ENCODE peak calls at places on chromosome 4, in nine cellular contexts. K is GF-D8, T is RPMI8226, M is left colon, L is fibroblast of the aortic adventitia, P is hippocampal formation, O is upper lobe of left lung, Y is fibroblast of lung, S is astrocyte of the spinal cord. W is an unnamed sample.

GRCh38 chr4:153248641-153249198 is 44.5 kb downstream of the TRIM2 start:
- DNase-seq in K (no peak), T (no peak), M (no peak), L (no peak), P (no peak), O (no peak), Y (no peak), S (no peak), W (no peak)

GRCh38 chr4:26804451-26804850 is 56.2 kb upstream of the STIM2 start:
- DNase-seq in K (no peak), T (no peak), M (no peak), L (no peak), P (no peak), O (peak; percentile 79), Y (no peak), S (no peak), W (no peak)

GRCh38 chr4:81905966-81906365 is 434.3 kb upstream of the RASGEF1B start:
- DNase-seq in K (no peak), T (no peak), M (no peak), L (no peak), P (no peak), O (no peak), Y (no peak), S (no peak), W (no peak)

GRCh38 chr4:145183581-145183980 is 3.2 kb upstream of the OTUD4 start:
- DNase-seq in K (no peak), T (no peak), M (no peak), L (no peak), P (no peak), O (no peak), Y (no peak), S (no peak), W (no peak)

GRCh38 chr4:143531773-143532491 is 18.4 kb downstream of the SMARCA5 start:
- DNase-seq in K (no peak), T (no peak), M (no peak), L (peak; percentile 62), P (no peak), O (no peak), Y (peak; percentile 20), S (peak; percentile 20), W (peak; percentile 90)

GRCh38 chr4:138367942-138368341 is 125.8 kb upstream of the SLC7A11 start:
- DNase-seq in K (no peak), T (no peak), M (no peak), L (no peak), P (no peak), O (no peak), Y (no peak), S (no peak), W (no peak)

GRCh38 chr4:139559095-139559490 is 3.1 kb upstream of the SETD7 start:
- DNase-seq in K (no peak), T (no peak), M (no peak), L (no peak), P (no peak), O (no peak), Y (no peak), S (no peak), W (no peak)

GRCh38 chr4:3679071-3679825 is 86.9 kb upstream of the ADRA2C start:
- DNase-seq in K (no peak), T (no peak), M (no peak), L (no peak), P (no peak), O (peak; percentile 51), Y (no peak), S (no peak), W (no peak)

GRCh38 chr4:166065324-166065723 is 192.3 kb downstream of the TLL1 start:
- DNase-seq in K (no peak), T (no peak), M (no peak), L (no peak), P (no peak), O (no peak), Y (no peak), S (no peak), W (no peak)

GRCh38 chr4:169108303-169108702 is 98.2 kb upstream of the CBR4 start:
- DNase-seq in K (no peak), T (no peak), M (no peak), L (no peak), P (no peak), O (no peak), Y (no peak), S (no peak), W (no peak)

GRCh38 chr4:128974203-128974602 is 119.1 kb downstream of the SCLT1 start:
- DNase-seq in K (no peak), T (no peak), M (no peak), L (peak; percentile 60), P (no peak), O (no peak), Y (peak; percentile 55), S (peak; percentile 64), W (no peak)

GRCh38 chr4:26256016-26256415 is 64.8 kb upstream of the RBPJ start:
- DNase-seq in K (no peak), T (no peak), M (no peak), L (peak; percentile 40), P (no peak), O (no peak), Y (peak; percentile 31), S (peak; percentile 33), W (no peak)

GRCh38 chr4:153634737-153635353 is 49.2 kb upstream of the TLR2 start:
- DNase-seq in K (no peak), T (no peak), M (no peak), L (peak; percentile 60), P (no peak), O (no peak), Y (peak; percentile 17), S (peak; percentile 39), W (peak; percentile 55)

GRCh38 chr4:94274912-94275311 is 67.2 kb downstream of the SMARCAD1 start:
- DNase-seq in K (no peak), T (no peak), M (no peak), L (peak; percentile 25), P (no peak), O (no peak), Y (peak; percentile 67), S (peak; percentile 54), W (no peak)

GRCh38 chr4:161792991-161793390 is 370.8 kb downstream of the FSTL5 start:
- DNase-seq in K (no peak), T (no peak), M (no peak), L (no peak), P (no peak), O (peak; percentile 34), Y (no peak), S (no peak), W (no peak)

GRCh38 chr4:106996490-106996889 is 39.6 kb downstream of the DKK2 start:
- DNase-seq in K (no peak), T (no peak), M (no peak), L (no peak), P (no peak), O (no peak), Y (no peak), S (no peak), W (no peak)

GRCh38 chr4:112807999-112808398 is 171.1 kb downstream of the LARP7 start:
- DNase-seq in K (no peak), T (no peak), M (no peak), L (no peak), P (no peak), O (no peak), Y (no peak), S (no peak), W (no peak)

GRCh38 chr4:140047017-140047640 is 106.9 kb downstream of the MAML3 start:
- DNase-seq in K (no peak), T (no peak), M (no peak), L (peak; percentile 70), P (no peak), O (peak; percentile 27), Y (peak; percentile 36), S (peak; percentile 24), W (no peak)

GRCh38 chr4:20544645-20545044 is 155.6 kb upstream of the PACRGL start:
- DNase-seq in K (peak; percentile 25), T (no peak), M (no peak), L (peak; percentile 76), P (peak; percentile 77), O (no peak), Y (peak; percentile 41), S (peak; percentile 59), W (peak; percentile 51)

GRCh38 chr4:66298596-66298995 is 628.3 kb upstream of the EPHA5 start:
- DNase-seq in K (no peak), T (no peak), M (no peak), L (no peak), P (no peak), O (no peak), Y (no peak), S (no peak), W (no peak)

GRCh38 chr4:158758142-158758541 is 10.7 kb upstream of the FNIP2 start:
- DNase-seq in K (no peak), T (no peak), M (no peak), L (peak; percentile 54), P (no peak), O (no peak), Y (peak; percentile 92), S (no peak), W (no peak)

GRCh38 chr4:97587912-97588311 is 555.4 kb downstream of the STPG2 start:
- DNase-seq in K (no peak), T (no peak), M (no peak), L (peak; percentile 2), P (no peak), O (no peak), Y (peak; percentile 22), S (no peak), W (no peak)

GRCh38 chr4:53840643-53841042 is 223.8 kb downstream of the CHIC2 start:
- DNase-seq in K (no peak), T (no peak), M (no peak), L (peak; percentile 60), P (no peak), O (no peak), Y (peak; percentile 62), S (no peak), W (no peak)

GRCh38 chr4:140081582-140082398 is 72.2 kb downstream of the MAML3 start:
- DNase-seq in K (no peak), T (no peak), M (no peak), L (no peak), P (no peak), O (no peak), Y (no peak), S (peak; percentile 67), W (peak; percentile 42)

GRCh38 chr4:73776363-73776762 is 36.0 kb downstream of the CXCL8 start:
- DNase-seq in K (no peak), T (peak; percentile 84), M (no peak), L (peak; percentile 90), P (no peak), O (no peak), Y (peak; percentile 91), S (peak; percentile 96), W (peak; percentile 91)

GRCh38 chr4:5045099-5045498 is 6.2 kb upstream of the STK32B start:
- DNase-seq in K (peak; percentile 78), T (no peak), M (no peak), L (no peak), P (peak; percentile 5), O (no peak), Y (no peak), S (peak; percentile 43), W (peak; percentile 72)

GRCh38 chr4:85738721-85739120 is 263.8 kb downstream of the ARHGAP24 start:
- DNase-seq in K (no peak), T (no peak), M (no peak), L (no peak), P (no peak), O (no peak), Y (no peak), S (no peak), W (no peak)

GRCh38 chr4:173018446-173018845 is 150.2 kb upstream of the GALNT7 start:
- DNase-seq in K (no peak), T (no peak), M (no peak), L (no peak), P (no peak), O (no peak), Y (no peak), S (no peak), W (no peak)

GRCh38 chr4:88442636-88443260 is 14.2 kb upstream of the HERC5 start:
- DNase-seq in K (no peak), T (no peak), M (no peak), L (no peak), P (no peak), O (no peak), Y (peak; percentile 10), S (no peak), W (no peak)

GRCh38 chr4:123468479-123469031 is 72.0 kb downstream of the SPRY1 start:
- DNase-seq in K (no peak), T (no peak), M (no peak), L (no peak), P (no peak), O (no peak), Y (no peak), S (no peak), W (no peak)

GRCh38 chr4:123676550-123677229 is 280.1 kb downstream of the SPRY1 start:
- DNase-seq in K (no peak), T (no peak), M (no peak), L (no peak), P (no peak), O (no peak), Y (peak; percentile 27), S (no peak), W (no peak)

W was measured in dermis blood vessel endothelial cell.